ENCODE peak calls at places on chromosomes 2 and 18, in four cellular contexts. N is A549, L is HCT116, A is sciatic nerve. X is an unnamed sample.

GRCh38 chr18:39752351-39752750 is 2186.8 kb upstream of the CELF4 start:
- ATAC-seq in N (no peak), L (no peak), A (no peak), X (no peak)

GRCh38 chr2:133667085-133667484 is 98.8 kb upstream of the NCKAP5 start:
- ATAC-seq in N (peak; percentile 60), A (no peak), L (no peak), X (no peak)

GRCh38 chr2:12070153-12070552 is 323.7 kb downstream of the LPIN1 start:
- ATAC-seq in N (no peak), A (no peak), L (no peak), X (no peak)

GRCh38 chr2:195410272-195410671 is 246.8 kb upstream of the SLC39A10 start:
- ATAC-seq in N (no peak), L (no peak), A (no peak), X (no peak)

GRCh38 chr2:64937341-64938230 is 51.6 kb upstream of the SLC1A4 start:
- ATAC-seq in L (no peak), N (no peak), A (peak; percentile 88), X (peak; percentile 59)

GRCh38 chr2:73177645-73178255 is 24.6 kb upstream of the NOTO start:
- ATAC-seq in A (no peak), N (peak; percentile 62), L (peak; percentile 44), X (peak; percentile 25)

GRCh38 chr2:79640001-79640400 is 127.2 kb downstream of the CTNNA2 start:
- ATAC-seq in N (no peak), A (no peak), L (no peak), X (no peak)

GRCh38 chr2:173137616-173138015 is 62.0 kb downstream of the MAP3K20 start:
- ATAC-seq in N (no peak), L (no peak), A (no peak), X (no peak)

GRCh38 chr2:10957396-10957795 is 45.7 kb downstream of the KCNF1 start:
- ATAC-seq in L (no peak), N (no peak), A (no peak), X (no peak)

GRCh38 chr2:203451011-203451410 is 84.1 kb downstream of the RAPH1 start:
- ATAC-seq in L (peak; percentile 24), A (no peak), N (peak; percentile 16), X (no peak)

GRCh38 chr2:234290196-234290595 is 206.7 kb downstream of the ARL4C start:
- ATAC-seq in A (peak; percentile 13), L (peak; percentile 2), N (peak; percentile 13), X (peak; percentile 4)

GRCh38 chr2:119950966-119951365 is 61.9 kb upstream of the EPB41L5 start:
- ATAC-seq in N (no peak), L (no peak), A (peak; percentile 13), X (no peak)

X was measured in esophagus mucosa.